ENCODE peak calls at places on chromosomes 12 and 14, in nine cellular contexts. E is cardiac fibroblast, I is choroid plexus epithelial cell, U is IMR-90, Z is endodermal cell, K is hepatocyte, G is HCT116, J is mucosa of descending colon, W is fibroblast of villous mesenchyme. H is an unnamed sample.

GRCh38 chr12:19988457-19988856 is 379.9 kb upstream of the PDE3A start:
- DNase-seq in K (no peak), G (no peak), J (no peak), I (peak; percentile 59), Z (no peak), E (peak; percentile 27), U (no peak), W (peak; percentile 66), H (peak; percentile 59)

GRCh38 chr12:5987573-5987972 is 42.5 kb upstream of the ANO2 start:
- DNase-seq in W (no peak), E (no peak), Z (no peak), G (no peak), U (no peak), I (no peak), K (no peak), J (no peak), H (no peak)

GRCh38 chr14:92506230-92506629 is 7.4 kb upstream of the RIN3 start:
- DNase-seq in E (no peak), U (no peak), I (no peak), G (no peak), Z (no peak), K (no peak), J (no peak), W (no peak), H (no peak)

GRCh38 chr12:92439397-92439779 is 263.4 kb upstream of the PLEKHG7 start:
- DNase-seq in E (peak; percentile 90), K (no peak), Z (no peak), J (no peak), W (peak; percentile 63), I (peak; percentile 61), G (no peak), U (peak; percentile 31), H (peak; percentile 89)

GRCh38 chr14:21940887-21941855 is 267.6 kb upstream of the OR4E1 start:
- DNase-seq in Z (peak; percentile 76), W (peak; percentile 17), U (peak; percentile 2), J (no peak), K (peak; percentile 44), E (peak; percentile 15), I (peak; percentile 27), G (peak; percentile 24), H (no peak)

GRCh38 chr14:100530270-100531072 is 56.7 kb downstream of the BEGAIN start:
- DNase-seq in E (no peak), J (peak; percentile 26), W (no peak), G (no peak), I (no peak), K (peak; percentile 2), U (no peak), Z (no peak), H (no peak)

GRCh38 chr12:112340983-112341840 is 41.0 kb downstream of the HECTD4 start:
- DNase-seq in W (no peak), E (no peak), K (no peak), G (no peak), J (no peak), Z (no peak), U (no peak), I (no peak), H (no peak)

GRCh38 chr12:57717846-57718640 is 20.5 kb downstream of the AGAP2 start:
- DNase-seq in U (no peak), G (no peak), W (no peak), I (no peak), J (no peak), E (no peak), K (no peak), Z (no peak), H (no peak)

GRCh38 chr14:65356327-65356836 is 56.1 kb upstream of the FUT8 start:
- DNase-seq in W (peak; percentile 50), Z (peak; percentile 72), E (peak; percentile 93), U (peak; percentile 92), J (no peak), I (peak; percentile 59), K (peak; percentile 54), G (peak; percentile 98), H (peak; percentile 90)

GRCh38 chr12:7588703-7589329 is 76.9 kb downstream of the APOBEC1 start:
- DNase-seq in K (peak; percentile 65), E (peak; percentile 78), W (peak; percentile 53), U (peak; percentile 12), J (no peak), I (peak; percentile 66), Z (peak; percentile 76), G (peak; percentile 76), H (peak; percentile 70)

GRCh38 chr14:92897922-92898599 is 24.9 kb upstream of the CHGA start:
- DNase-seq in I (peak; percentile 13), G (no peak), Z (no peak), J (no peak), K (no peak), W (no peak), U (no peak), E (no peak), H (peak; percentile 2)

GRCh38 chr14:29724991-29725390 is 202.7 kb downstream of the PRKD1 start:
- DNase-seq in J (no peak), U (peak; percentile 63), Z (peak; percentile 69), E (peak; percentile 54), I (peak; percentile 74), K (peak; percentile 62), G (no peak), W (peak; percentile 46), H (peak; percentile 18)

GRCh38 chr12:131923260-131923659 is 5.8 kb upstream of the PUS1 start:
- DNase-seq in I (no peak), G (no peak), Z (no peak), K (no peak), U (no peak), E (no peak), W (no peak), J (no peak), H (no peak)

GRCh38 chr12:11758838-11759509 is 109.5 kb downstream of the ETV6 start:
- DNase-seq in I (peak; percentile 67), J (no peak), W (peak; percentile 78), G (no peak), K (no peak), U (peak; percentile 47), Z (no peak), E (no peak), H (peak; percentile 53)

GRCh38 chr14:76768201-76768656 is 7.0 kb downstream of the VASH1 start:
- DNase-seq in Z (peak; percentile 75), I (peak; percentile 42), J (peak; percentile 72), G (no peak), U (no peak), E (no peak), K (no peak), W (no peak), H (no peak)

GRCh38 chr14:71372411-71372838 is 465.2 kb downstream of the PCNX1 start:
- DNase-seq in G (no peak), U (peak; percentile 88), J (no peak), Z (no peak), W (peak; percentile 99), I (peak; percentile 93), K (peak; percentile 22), E (peak; percentile 93), H (peak; percentile 76)
- H3K4me3 ChIP-seq in G (no peak overlapping the region), U (no peak overlapping the region), J (no peak overlapping the region), Z (no peak overlapping the region), W (no peak overlapping the region), I (no peak overlapping the region), K (no peak overlapping the region), E (no peak overlapping the region), H (no peak overlapping the region)

DNA sequence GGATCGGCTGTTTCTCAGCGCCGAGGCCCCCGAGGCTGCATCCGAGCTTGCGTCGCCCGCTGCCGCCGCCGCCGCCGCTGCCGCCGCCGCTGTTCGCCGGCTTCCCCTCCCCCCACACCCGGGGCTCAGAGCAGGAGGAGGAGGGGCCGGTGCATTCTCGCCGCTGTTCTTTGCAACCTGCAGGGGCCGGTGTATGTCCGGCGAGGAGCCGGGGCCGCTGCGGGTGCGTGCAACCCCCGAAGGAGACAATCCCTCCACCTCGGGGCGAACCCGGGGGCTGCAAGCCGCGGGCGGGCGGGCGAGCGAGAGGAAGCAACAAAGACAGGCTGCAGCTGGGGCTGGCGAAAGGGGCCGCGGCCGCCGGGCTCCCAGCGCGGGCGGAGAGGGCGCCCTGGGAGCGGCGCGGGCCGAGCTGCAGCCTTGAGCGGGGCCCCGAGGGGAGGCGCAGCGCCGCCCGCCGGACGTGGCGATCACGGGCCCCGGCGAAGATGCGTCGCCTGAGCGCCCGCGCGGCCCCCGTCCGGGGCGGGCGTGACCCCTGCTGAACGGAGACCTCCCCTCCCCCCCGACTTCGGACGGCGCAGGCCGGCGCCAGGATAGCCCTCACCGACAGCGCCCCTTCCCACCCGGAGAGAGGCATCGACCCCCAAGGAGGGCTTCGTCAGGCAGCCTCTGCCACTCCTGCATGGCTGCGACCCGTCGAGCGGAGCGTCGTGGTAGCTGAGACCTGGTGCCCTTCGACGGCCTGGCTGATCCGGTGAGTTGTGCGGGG is 702 bp downstream of the FAM222A start:
- DNase-seq in W (peak; percentile 49), U (peak; percentile 20), I (peak; percentile 56), G (no peak), E (peak; percentile 42), K (peak; percentile 87), Z (peak; percentile 95), J (peak; percentile 79), H (peak; percentile 14)
- TF ChIP-seq CTCF in W (peak; percentile 15), U (peak; percentile 25), I (peak; percentile 24), G (no peak), E (no peak), K (peak; percentile 7), Z (peak; percentile 64), J (no peak), H (no peak)

DNA sequence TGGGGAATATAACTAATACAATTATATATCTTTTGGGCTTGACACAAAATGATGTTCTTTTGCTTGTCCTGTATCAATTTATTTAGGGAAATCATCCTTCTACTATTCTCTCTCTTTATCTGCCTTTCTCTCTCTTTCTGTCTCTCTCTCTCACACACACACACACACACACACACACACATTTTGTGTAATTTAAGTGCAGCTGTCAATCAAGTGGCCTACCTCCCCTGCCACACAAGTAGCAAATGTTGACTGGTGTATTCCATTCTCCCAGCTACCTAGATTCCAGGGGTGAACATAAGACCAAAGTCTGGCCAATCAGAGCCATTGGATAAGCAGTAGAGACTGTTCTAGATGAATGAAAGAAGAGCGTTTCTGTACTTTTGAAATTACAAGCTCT is 127.6 kb downstream of the C12orf42 start:
- DNase-seq in W (no peak), E (no peak), I (no peak), G (no peak), K (no peak), Z (no peak), U (no peak), J (no peak), H (no peak)
- H3K4me3 ChIP-seq in W (no peak overlapping the region), E (no peak overlapping the region), I (no peak overlapping the region), G (no peak overlapping the region), K (no peak overlapping the region), Z (no peak overlapping the region), U (no peak overlapping the region), J (no peak overlapping the region), H (no peak overlapping the region)

GRCh38 chr14:69807192-69807591 is 10.2 kb upstream of the SLC10A1 start:
- DNase-seq in U (no peak), Z (no peak), W (no peak), I (no peak), K (no peak), J (no peak), G (no peak), E (no peak), H (no peak)

GRCh38 chr14:69798339-69798735 is 1.3 kb upstream of the SLC10A1 start:
- DNase-seq in W (no peak), K (no peak), I (no peak), E (no peak), J (no peak), G (no peak), Z (no peak), U (no peak), H (no peak)

GRCh38 chr14:69804902-69805301 is 7.9 kb upstream of the SLC10A1 start:
- DNase-seq in J (no peak), K (no peak), G (no peak), I (no peak), W (no peak), E (no peak), U (no peak), Z (no peak), H (no peak)

GRCh38 chr14:69808919-69809808 is 12.1 kb upstream of the SLC10A1 start:
- DNase-seq in G (no peak), U (no peak), Z (no peak), J (no peak), E (no peak), W (no peak), I (no peak), K (peak; percentile 51), H (no peak)

GRCh38 chr14:69803753-69804152 is 6.7 kb upstream of the SLC10A1 start:
- DNase-seq in K (no peak), U (no peak), G (no peak), I (peak; percentile 30), W (no peak), J (no peak), Z (no peak), E (no peak), H (no peak)
- TF ChIP-seq CTCF in K (no peak), U (no peak), G (no peak), I (no peak), W (peak; percentile 32), J (no peak), Z (peak; percentile 53), E (peak; percentile 16), H (peak; percentile 36)